ENCODE peak calls at places on chromosomes 13 and 19, in ten cellular contexts. L is esophagus muscularis mucosa, F is tibial artery, T is gastrocnemius medialis, Q is aorta, S is A549, H is vagina, J is GM23248, K is PC-9, U is DND-41. N is an unnamed sample.

GRCh38 chr13:35179920-35180663 is 238.0 kb downstream of the NBEA start:
- DNase-seq in L (no peak), F (no peak), T (no peak), Q (no peak), S (no peak), H (no peak), J (no peak), K (no peak), U (no peak), N (no peak)

GRCh38 chr13:71864981-71865857 is 1.8 kb downstream of the DACH1 start:
- DNase-seq in L (no peak), F (no peak), T (no peak), Q (peak), S (no peak), H (no peak), J (no peak), K (no peak), U (no peak), N (no peak)

GRCh38 chr13:28958018-28958417 is 137.9 kb downstream of the MTUS2 start:
- DNase-seq in L (no peak), F (no peak), T (no peak), Q (no peak), S (no peak), H (no peak), J (no peak), K (no peak), U (no peak), N (no peak)

GRCh38 chr19:13154241-13154778 is 4.1 kb downstream of the IER2 start:
- DNase-seq in L (peak), F (peak), T (peak), Q (peak), S (no peak), H (no peak), J (peak), K (peak), U (peak), N (peak)

GRCh38 chr13:30142502-30143211 is 164.7 kb downstream of the KATNAL1 start:
- DNase-seq in L (no peak), F (no peak), T (no peak), Q (peak), S (peak), H (no peak), J (peak), K (peak), U (no peak), N (peak)

GRCh38 chr19:47427241-47428176 is 8.2 kb upstream of the MEIS3 start:
- DNase-seq in L (no peak), F (no peak), T (no peak), Q (no peak), S (peak), H (no peak), J (peak), K (peak), U (peak), N (peak)

GRCh38 chr19:19459099-19459498 is 53.6 kb downstream of the GATAD2A start:
- DNase-seq in L (no peak), F (no peak), T (no peak), Q (no peak), S (no peak), H (no peak), J (peak), K (no peak), U (no peak), N (peak)

GRCh38 chr19:1035998-1036621 is 3.8 kb upstream of the ABCA7 start:
- DNase-seq in L (no peak), F (no peak), T (no peak), Q (no peak), S (no peak), H (no peak), J (no peak), K (no peak), U (no peak), N (no peak)

GRCh38 chr13:30276178-30276577 is 31.2 kb downstream of the KATNAL1 start:
- DNase-seq in L (no peak), F (no peak), T (no peak), Q (no peak), S (no peak), H (no peak), J (no peak), K (no peak), U (no peak), N (no peak)

GRCh38 chr19:12788682-12789097 is 2.6 kb upstream of the JUNB start:
- DNase-seq in L (no peak), F (peak), T (no peak), Q (peak), S (no peak), H (no peak), J (peak), K (peak), U (no peak), N (peak)

GRCh38 chr19:12796146-12797071 is 5.1 kb downstream of the JUNB start:
- DNase-seq in L (no peak), F (peak), T (no peak), Q (peak), S (no peak), H (no peak), J (peak), K (peak), U (peak), N (peak)

GRCh38 chr19:47353307-47353712 is 4.2 kb downstream of the DHX34 start:
- DNase-seq in L (no peak), F (no peak), T (no peak), Q (no peak), S (no peak), H (no peak), J (no peak), K (no peak), U (no peak), N (no peak)

GRCh38 chr19:41376241-41376997 is at the start of gene TMEM91:
- DNase-seq in L (no peak), F (peak), T (no peak), Q (peak), S (no peak), H (no peak), J (peak), K (no peak), U (no peak), N (no peak)

DNA sequence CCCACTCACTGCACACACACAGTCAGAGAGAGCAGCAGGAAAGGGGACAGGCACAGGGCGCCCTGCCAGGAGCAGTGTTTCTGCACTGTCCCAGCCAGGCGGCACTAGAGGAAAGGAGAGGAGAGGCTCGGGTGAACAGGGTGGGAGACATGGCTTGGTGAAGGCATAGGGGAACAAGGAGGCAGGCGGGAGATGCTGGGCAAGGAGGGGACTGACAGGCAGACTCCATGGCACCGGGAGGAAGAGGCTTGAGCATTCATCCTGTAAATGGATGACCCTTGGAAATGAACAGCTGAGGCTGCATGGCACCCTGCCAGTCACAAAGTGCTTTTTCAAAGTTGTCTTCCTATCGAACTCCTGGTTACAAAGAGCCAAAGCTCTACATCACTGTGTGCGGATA is 22.5 kb downstream of the MED26 start:
- DNase-seq in L (no peak), F (no peak), T (peak), Q (no peak), S (no peak), H (no peak), J (no peak), K (no peak), U (no peak), N (no peak)
- H3K27ac ChIP-seq in L (no peak), F (no peak), T (peak), Q (no peak), S (no peak), H (no peak), J (no peak), K (no peak), U (no peak), N (no peak)

DNA sequence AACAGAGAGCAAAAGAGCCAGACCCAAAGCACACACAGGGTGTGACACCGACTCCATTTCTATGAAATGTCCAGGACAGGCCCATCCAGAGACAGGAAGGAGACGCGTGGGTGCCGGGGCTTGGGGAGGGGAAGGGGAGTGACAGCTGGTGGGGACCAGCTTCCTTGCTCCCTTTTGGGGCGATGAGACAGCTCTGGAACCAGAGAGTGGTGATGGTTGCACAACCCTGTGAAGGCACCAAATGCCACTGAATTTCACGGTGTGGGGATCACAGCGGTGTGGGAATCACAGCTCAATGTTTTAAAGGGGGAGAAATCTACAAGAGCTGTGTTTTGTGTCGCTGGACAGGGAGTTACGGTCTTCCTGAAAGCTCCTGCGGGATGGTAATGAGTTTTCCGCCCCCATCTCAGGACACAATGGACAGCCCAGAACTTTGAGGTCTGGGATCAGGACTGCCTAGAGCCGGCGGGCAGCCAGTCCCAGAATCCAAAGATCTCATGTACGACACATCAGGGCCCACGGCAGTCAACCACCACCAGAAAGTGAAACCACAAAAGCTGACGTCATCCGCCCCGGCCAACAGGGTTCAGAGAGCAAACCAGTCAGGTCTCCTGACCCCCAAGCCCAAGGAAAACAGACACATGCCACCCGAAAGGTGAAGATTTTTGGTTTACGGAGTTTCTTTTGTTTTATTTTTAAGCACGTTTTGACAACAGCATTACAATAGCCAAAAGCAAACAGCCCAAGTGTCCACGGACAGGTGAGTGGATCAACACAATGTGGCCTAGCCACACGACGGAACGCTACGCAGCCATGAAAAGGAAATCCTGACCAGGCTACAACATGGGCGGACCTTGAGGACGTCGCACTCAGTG is 7.3 kb downstream of the SGTA start:
- DNase-seq in L (no peak), F (no peak), T (no peak), Q (peak), S (no peak), H (no peak), J (peak), K (no peak), U (peak), N (no peak)
- H3K4me3 ChIP-seq in L (peak), F (no peak), T (peak), Q (no peak), S (no peak), H (no peak), J (no peak), K (no peak), U (no peak), N (no peak)

GRCh38 chr13:73496711-73497110 is 437.9 kb downstream of the KLF5 start:
- DNase-seq in L (no peak), F (no peak), T (no peak), Q (no peak), S (no peak), H (no peak), J (no peak), K (peak), U (no peak), N (no peak)

GRCh38 chr13:73497430-73497829 is 438.6 kb downstream of the KLF5 start:
- DNase-seq in L (no peak), F (no peak), T (no peak), Q (no peak), S (no peak), H (no peak), J (no peak), K (no peak), U (no peak), N (no peak)

DNA sequence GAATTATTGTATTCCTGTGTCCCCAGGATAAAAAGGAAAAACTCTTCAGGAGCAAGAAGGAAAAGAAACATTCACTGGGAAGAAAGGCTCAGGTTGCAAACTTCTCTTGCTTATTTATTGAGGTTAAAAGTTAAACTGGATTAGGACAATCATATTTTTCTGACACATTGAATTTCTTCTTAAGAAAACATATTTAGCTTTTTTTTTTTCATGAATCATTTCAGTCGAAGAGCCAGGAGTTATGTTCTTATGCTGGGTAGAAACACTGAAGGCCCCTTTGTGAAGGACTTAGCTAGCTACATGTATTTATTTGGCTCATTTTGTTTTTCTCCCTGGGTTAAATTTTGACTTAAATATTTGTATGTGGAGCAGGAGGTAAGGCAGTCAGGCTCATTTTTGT is 434.0 kb downstream of the KLF5 start:
- DNase-seq in L (no peak), F (no peak), T (no peak), Q (no peak), S (no peak), H (no peak), J (no peak), K (no peak), U (no peak), N (no peak)
- H3K27ac ChIP-seq in L (no peak), F (no peak), T (no peak), Q (no peak), S (no peak), H (no peak), J (no peak), K (no peak), U (no peak), N (no peak)

DNA sequence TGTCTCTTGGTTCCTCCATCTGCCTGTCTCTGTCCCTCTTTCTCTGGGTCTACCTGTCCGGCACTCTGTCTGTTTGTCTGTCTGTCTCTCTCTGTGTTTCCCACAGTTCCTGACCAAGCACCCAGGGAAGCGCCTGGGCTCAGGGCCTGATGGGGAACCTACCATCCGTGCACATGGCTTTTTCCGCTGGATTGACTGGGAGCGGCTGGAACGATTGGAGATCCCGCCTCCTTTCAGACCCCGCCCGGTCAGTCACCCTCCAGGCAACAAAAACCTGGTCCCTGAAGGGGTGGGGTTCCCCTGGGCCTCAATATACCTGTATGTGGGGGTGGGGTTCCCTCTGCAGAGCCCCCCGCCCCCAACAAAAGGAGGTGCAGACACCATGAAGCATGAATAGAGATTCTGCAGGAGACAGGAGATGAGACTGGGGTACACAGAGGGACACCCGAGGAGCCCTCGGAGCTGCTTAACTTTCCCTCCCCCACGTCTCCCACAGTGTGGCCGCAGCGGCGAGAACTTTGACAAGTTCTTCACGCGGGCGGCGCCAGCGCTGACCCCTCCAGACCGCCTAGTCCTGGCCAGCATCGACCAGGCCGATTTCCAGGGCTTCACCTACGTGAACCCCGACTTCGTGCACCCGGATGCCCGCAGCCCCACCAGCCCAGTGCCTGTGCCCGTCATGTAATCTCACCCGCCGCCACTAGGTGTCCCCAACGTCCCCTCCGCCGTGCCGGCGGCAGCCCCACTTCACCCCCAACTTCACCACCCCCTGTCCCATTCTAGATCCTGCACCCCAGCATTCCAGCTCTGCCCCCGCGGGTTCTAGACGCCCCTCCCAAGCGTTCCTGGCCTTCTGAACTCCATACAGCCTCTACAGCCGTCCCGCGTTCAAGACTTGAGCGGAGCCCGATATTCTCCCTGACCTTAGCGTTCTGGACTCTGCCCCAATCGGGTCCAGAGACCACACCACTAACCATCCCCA is 2.6 kb upstream of the CACNG7 start:
- DNase-seq in L (no peak), F (no peak), T (no peak), Q (no peak), S (peak), H (no peak), J (peak), K (no peak), U (peak), N (no peak)
- H3K4me3 ChIP-seq in L (no peak), F (no peak), T (no peak), Q (no peak), S (peak), H (no peak), J (no peak), K (no peak), U (no peak), N (no peak)

GRCh38 chr13:49602005-49602404 is 16.6 kb upstream of the RCBTB1 start:
- DNase-seq in L (no peak), F (no peak), T (no peak), Q (no peak), S (no peak), H (no peak), J (no peak), K (no peak), U (no peak), N (no peak)
- H3K27ac ChIP-seq in L (no peak), F (no peak), T (no peak), Q (no peak), S (no peak), H (peak), J (no peak), K (no peak), U (no peak), N (no peak)

DNA sequence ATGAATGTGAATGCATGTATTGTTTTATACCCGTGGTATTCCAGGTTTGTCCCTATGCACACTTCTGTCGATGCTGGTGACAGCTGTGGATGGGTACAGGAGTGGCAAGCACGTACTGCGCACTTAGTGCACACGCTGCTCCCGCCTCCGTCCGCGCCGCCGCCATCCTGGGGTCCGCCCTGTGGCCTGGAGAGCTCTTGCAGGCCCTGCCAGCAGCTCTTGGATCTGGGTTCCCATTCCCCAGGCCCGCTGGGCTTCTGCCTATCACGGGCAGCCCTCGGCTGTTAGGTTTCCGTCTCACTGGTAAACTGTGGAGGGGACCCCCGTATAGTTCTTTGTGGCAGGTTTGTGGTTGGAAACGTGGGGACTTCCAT is 4.0 kb downstream of the GNA11 start:
- DNase-seq in L (no peak), F (no peak), T (no peak), Q (no peak), S (no peak), H (no peak), J (no peak), K (no peak), U (no peak), N (no peak)
- H3K4me3 ChIP-seq in L (peak), F (peak), T (peak), Q (no peak), S (no peak), H (peak), J (peak), K (no peak), U (no peak), N (peak)

DNA sequence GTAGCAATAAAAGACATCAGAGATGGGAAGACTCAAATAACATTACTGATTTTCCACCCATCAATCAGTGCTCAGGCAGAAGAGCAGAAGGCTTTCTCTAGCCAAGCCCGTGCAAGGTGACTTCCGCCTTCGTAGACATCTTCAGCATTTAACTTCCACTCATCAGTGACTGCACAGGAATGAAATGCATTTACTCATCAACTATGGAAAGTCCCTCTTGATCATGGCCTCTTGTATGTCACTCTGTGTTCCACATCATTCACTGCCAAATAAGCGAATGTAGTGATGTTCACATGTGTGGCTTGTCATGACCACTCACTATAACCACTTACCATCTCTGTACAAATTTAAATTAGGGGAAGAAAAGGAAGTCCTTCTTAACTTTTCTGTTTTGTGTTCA is 49.4 kb downstream of the SACS start:
- DNase-seq in L (no peak), F (no peak), T (no peak), Q (no peak), S (no peak), H (no peak), J (peak), K (no peak), U (no peak), N (peak)
- H3K27ac ChIP-seq in L (no peak), F (no peak), T (no peak), Q (no peak), S (no peak), H (no peak), J (peak), K (no peak), U (no peak), N (peak)

DNA sequence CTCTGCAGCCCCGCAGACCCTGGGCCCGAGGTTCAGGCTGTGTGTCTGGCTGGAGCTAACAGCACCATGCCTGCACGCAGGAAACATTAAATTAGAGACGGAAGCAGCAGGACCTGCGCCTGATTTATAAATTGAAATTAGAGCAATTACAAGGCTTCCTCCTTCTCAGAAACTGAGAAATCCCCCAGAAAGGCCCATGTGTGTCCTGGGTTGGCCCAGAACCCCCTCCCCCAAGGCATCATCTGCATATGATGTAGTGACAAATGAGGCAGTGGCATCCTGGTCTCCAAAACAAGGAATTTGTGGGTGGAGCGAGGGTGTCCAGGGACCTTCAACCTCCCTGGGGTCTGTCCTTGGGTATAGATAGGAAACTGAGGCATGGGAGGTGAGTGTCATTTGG is 27.2 kb upstream of the SEMA6B start:
- DNase-seq in L (no peak), F (no peak), T (no peak), Q (no peak), S (no peak), H (no peak), J (no peak), K (no peak), U (no peak), N (no peak)
- H3K4me3 ChIP-seq in L (no peak), F (no peak), T (no peak), Q (no peak), S (no peak), H (no peak), J (no peak), K (no peak), U (no peak), N (no peak)

GRCh38 chr13:76004411-76004810 is 368.3 kb downstream of the LMO7 start:
- DNase-seq in L (no peak), F (no peak), T (no peak), Q (no peak), S (no peak), H (no peak), J (no peak), K (no peak), U (no peak), N (no peak)
- H3K27ac ChIP-seq in L (no peak), F (no peak), T (no peak), Q (no peak), S (no peak), H (no peak), J (no peak), K (no peak), U (no peak), N (no peak)

N was measured in SJSA1.